ENCODE peak calls at places on chromosomes 3 and 15, in seven cellular contexts. L is aorta, S is hypothalamus, P is left ventricle myocardium superior, A is RPMI8226, D is KG1, J is ovary. Y is an unnamed sample.

GRCh38 chr3:177676947-177677587 is 479.8 kb upstream of the TBL1XR1 start:
- DNase-seq in L (no peak), S (no peak), P (no peak), A (no peak), D (no peak), J (no peak), Y (no peak)

GRCh38 chr3:124281453-124282316 is 289.8 kb upstream of the ROPN1 start:
- DNase-seq in L (no peak), S (no peak), P (no peak), A (peak), D (no peak), J (no peak), Y (no peak)

GRCh38 chr15:68829068-68829467 is 8.4 kb upstream of the ANP32A start:
- DNase-seq in L (no peak), S (no peak), P (no peak), A (peak), D (no peak), J (no peak), Y (no peak)

GRCh38 chr3:194300392-194300758 is 50.8 kb downstream of the CPN2 start:
- DNase-seq in L (peak), S (no peak), P (peak), A (no peak), D (no peak), J (peak), Y (peak)

GRCh38 chr15:55737373-55737772 is 5.6 kb downstream of the PRTG start:
- DNase-seq in L (no peak), S (no peak), P (no peak), A (no peak), D (no peak), J (no peak), Y (no peak)

GRCh38 chr3:47664519-47664918 is 85.9 kb upstream of the CSPG5 start:
- DNase-seq in L (no peak), S (no peak), P (no peak), A (peak), D (no peak), J (no peak), Y (no peak)

GRCh38 chr3:108388136-108389132 is 92.1 kb downstream of the HHLA2 start:
- DNase-seq in L (no peak), S (no peak), P (no peak), A (peak), D (no peak), J (no peak), Y (no peak)

GRCh38 chr15:22918596-22919140 is 61.5 kb downstream of the CYFIP1 start:
- DNase-seq in L (no peak), S (no peak), P (no peak), A (no peak), D (no peak), J (no peak), Y (peak)

GRCh38 chr15:96068897-96069296 is 261.6 kb upstream of the NR2F2 start:
- DNase-seq in L (no peak), S (no peak), P (no peak), A (no peak), D (no peak), J (no peak), Y (no peak)

GRCh38 chr3:138263104-138263503 is 66.5 kb downstream of the NME9 start:
- DNase-seq in L (no peak), S (no peak), P (no peak), A (no peak), D (no peak), J (no peak), Y (no peak)

GRCh38 chr15:47384316-47384715 is 333.0 kb upstream of the SEMA6D start:
- DNase-seq in L (no peak), S (no peak), P (peak), A (no peak), D (no peak), J (peak), Y (no peak)

GRCh38 chr3:53614307-53614706 is 119.9 kb downstream of the CACNA1D start:
- DNase-seq in L (no peak), S (no peak), P (no peak), A (no peak), D (no peak), J (no peak), Y (no peak)

GRCh38 chr15:38994310-38994709 is 429.7 kb upstream of the RASGRP1 start:
- DNase-seq in L (no peak), S (no peak), P (no peak), A (no peak), D (no peak), J (no peak), Y (no peak)

GRCh38 chr15:74992619-74993018 is 2.7 kb upstream of the SCAMP5 start:
- DNase-seq in L (no peak), S (no peak), P (no peak), A (no peak), D (no peak), J (no peak), Y (no peak)

GRCh38 chr3:63609408-63609807 is 43.1 kb upstream of the SNTN start:
- DNase-seq in L (no peak), S (no peak), P (no peak), A (no peak), D (no peak), J (no peak), Y (no peak)

GRCh38 chr3:154252759-154253638 is 71.3 kb downstream of the DHX36 start:
- DNase-seq in L (peak), S (peak), P (peak), A (peak), D (peak), J (peak), Y (peak)

GRCh38 chr3:135444058-135444457 is 521.5 kb upstream of the PPP2R3A start:
- DNase-seq in L (no peak), S (no peak), P (no peak), A (no peak), D (no peak), J (no peak), Y (no peak)

GRCh38 chr15:92808611-92809063 is 91.5 kb upstream of the CHD2 start:
- DNase-seq in L (peak), S (no peak), P (no peak), A (peak), D (no peak), J (peak), Y (peak)

GRCh38 chr15:62254137-62254934 is 89.3 kb upstream of the C2CD4B start:
- DNase-seq in L (peak), S (no peak), P (peak), A (peak), D (peak), J (peak), Y (peak)

Y was measured in pancreas.